ENCODE peak calls at places on chromosomes 7 and 10, in ten cellular contexts. P is AG04450, F is astrocyte of the cerebellum, O is activated T-cell treated with anti-CD3 and anti-CD28 coated beads for 48 hours, C is HFF-Myc, G is GM23248, I is cerebellum, Y is iris pigment epithelial cell, R is GM19239, S is tibial artery. K is an unnamed sample.

GRCh38 chr7:94284120-94284519 is 110.6 kb upstream of the COL1A2 start:
- DNase-seq in P (no peak), F (no peak), O (no peak), C (no peak), G (no peak), I (no peak), Y (peak), R (no peak), S (no peak), K (no peak)

GRCh38 chr10:80603516-80603915 is 65.8 kb downstream of the SH2D4B start:
- DNase-seq in P (no peak), F (no peak), O (no peak), C (no peak), G (no peak), I (no peak), Y (no peak), R (no peak), S (no peak), K (no peak)

GRCh38 chr10:46225597-46225996 is 61.2 kb upstream of the ANTXRL start:
- DNase-seq in P (no peak), F (no peak), O (no peak), C (no peak), G (no peak), I (no peak), Y (no peak), R (no peak), S (peak), K (no peak)

GRCh38 chr7:128137096-128137655 is 103.9 kb upstream of the LEP start:
- DNase-seq in P (no peak), F (no peak), O (no peak), C (peak), G (peak), I (no peak), Y (peak), R (no peak), S (no peak), K (no peak)

GRCh38 chr10:79399242-79399831 is 46.1 kb downstream of the ZCCHC24 start:
- DNase-seq in P (peak), F (peak), O (no peak), C (peak), G (peak), I (peak), Y (peak), R (no peak), S (peak), K (peak)

GRCh38 chr10:27713906-27714305 is 31.7 kb downstream of the MKX start:
- DNase-seq in P (no peak), F (no peak), O (no peak), C (no peak), G (peak), I (no peak), Y (no peak), R (no peak), S (no peak), K (no peak)

GRCh38 chr10:126911301-126911700 is 6.1 kb downstream of the DOCK1 start:
- DNase-seq in P (no peak), F (no peak), O (no peak), C (no peak), G (no peak), I (no peak), Y (no peak), R (no peak), S (no peak), K (no peak)

GRCh38 chr7:114885836-114886235 is 36.1 kb upstream of the MDFIC start:
- DNase-seq in P (no peak), F (peak), O (no peak), C (no peak), G (peak), I (no peak), Y (peak), R (no peak), S (no peak), K (no peak)

GRCh38 chr10:45354261-45354660 is 19.8 kb upstream of the ALOX5 start:
- DNase-seq in P (no peak), F (no peak), O (no peak), C (no peak), G (peak), I (no peak), Y (no peak), R (no peak), S (no peak), K (no peak)

GRCh38 chr10:12796431-12797185 is 204.9 kb downstream of the CCDC3 start:
- DNase-seq in P (no peak), F (no peak), O (no peak), C (no peak), G (no peak), I (no peak), Y (no peak), R (no peak), S (no peak), K (no peak)

GRCh38 chr10:89793649-89794254 is 92.4 kb downstream of the KIF20B start:
- DNase-seq in P (peak), F (peak), O (no peak), C (peak), G (peak), I (peak), Y (peak), R (peak), S (no peak), K (no peak)

GRCh38 chr10:110790913-110791525 is 80.7 kb upstream of the PDCD4 start:
- DNase-seq in P (peak), F (no peak), O (no peak), C (no peak), G (no peak), I (no peak), Y (no peak), R (no peak), S (no peak), K (no peak)

GRCh38 chr10:14953452-14954000 is 370 bp downstream of the DCLRE1C start:
- DNase-seq in P (peak), F (peak), O (no peak), C (peak), G (peak), I (no peak), Y (peak), R (no peak), S (no peak), K (peak)

GRCh38 chr7:50595538-50596102 is 30.4 kb upstream of the DDC start:
- DNase-seq in P (peak), F (peak), O (no peak), C (peak), G (peak), I (peak), Y (peak), R (no peak), S (no peak), K (peak)

GRCh38 chr10:131928248-131929095 is 27.7 kb downstream of the PPP2R2D start:
- DNase-seq in P (no peak), F (no peak), O (peak), C (no peak), G (no peak), I (no peak), Y (peak), R (peak), S (peak), K (no peak)

GRCh38 chr10:113261130-113261529 is 291.7 kb upstream of the HABP2 start:
- DNase-seq in P (no peak), F (no peak), O (no peak), C (no peak), G (no peak), I (no peak), Y (no peak), R (no peak), S (no peak), K (no peak)

GRCh38 chr7:150325110-150325611 is 1.8 kb upstream of the ACTR3C start:
- DNase-seq in P (no peak), F (no peak), O (no peak), C (no peak), G (no peak), I (no peak), Y (peak), R (no peak), S (no peak), K (no peak)

GRCh38 chr10:63671317-63671937 is 150.2 kb downstream of the REEP3 start:
- DNase-seq in P (peak), F (peak), O (no peak), C (peak), G (peak), I (no peak), Y (peak), R (no peak), S (no peak), K (no peak)

GRCh38 chr7:77209479-77210139 is 10.0 kb upstream of the FGL2 start:
- DNase-seq in P (no peak), F (no peak), O (no peak), C (no peak), G (no peak), I (no peak), Y (no peak), R (no peak), S (no peak), K (no peak)

GRCh38 chr10:122303271-122304053 is 32.4 kb downstream of the BTBD16 start:
- DNase-seq in P (no peak), F (no peak), O (no peak), C (no peak), G (no peak), I (no peak), Y (no peak), R (no peak), S (no peak), K (no peak)

GRCh38 chr7:127514499-127514898 is 70.9 kb downstream of the GCC1 start:
- DNase-seq in P (peak), F (peak), O (no peak), C (peak), G (peak), I (peak), Y (peak), R (no peak), S (no peak), K (no peak)

GRCh38 chr7:116521046-116521664 is 3.7 kb upstream of the CAV1 start:
- DNase-seq in P (no peak), F (no peak), O (no peak), C (no peak), G (peak), I (no peak), Y (no peak), R (no peak), S (no peak), K (no peak)

GRCh38 chr7:28570970-28571288 is 158.6 kb downstream of the CREB5 start:
- DNase-seq in P (no peak), F (no peak), O (no peak), C (no peak), G (peak), I (no peak), Y (peak), R (no peak), S (no peak), K (no peak)

GRCh38 chr7:98879198-98879988 is 1.1 kb downstream of the TRRAP start:
- DNase-seq in P (no peak), F (no peak), O (peak), C (no peak), G (peak), I (peak), Y (no peak), R (peak), S (no peak), K (no peak)

GRCh38 chr10:19819419-19820033 is 3.3 kb downstream of the PLXDC2 start:
- DNase-seq in P (no peak), F (peak), O (no peak), C (peak), G (peak), I (peak), Y (peak), R (no peak), S (no peak), K (peak)

GRCh38 chr7:32179567-32179966 is 109.4 kb upstream of the PDE1C start:
- DNase-seq in P (no peak), F (no peak), O (no peak), C (no peak), G (peak), I (no peak), Y (peak), R (no peak), S (no peak), K (no peak)

GRCh38 chr10:77571490-77571889 is 66.1 kb downstream of the KCNMA1 start:
- DNase-seq in P (no peak), F (no peak), O (no peak), C (no peak), G (no peak), I (no peak), Y (no peak), R (no peak), S (no peak), K (no peak)